ENCODE peak calls at places on chromosomes 16 and 17, in seven cellular contexts. U is activated CD8-positive, alpha-beta T cell treated with anti-CD3 and anti-CD28 coated beads for 36 hours; K is EH; Y is left ventricle myocardium superior; L is ovary; I is CD8-positive, alpha-beta memory T cell; P is progenitor cell of endocrine pancreas. Z is an unnamed sample.

GRCh38 chr17:80706454-80706853 is 161.8 kb downstream of the RPTOR start:
- DNase-seq in Y (no peak), U (no peak), P (no peak), K (peak; percentile 8), I (no peak), L (no peak), Z (no peak)

GRCh38 chr17:67628580-67629013 is 89.1 kb upstream of the NOL11 start:
- DNase-seq in U (peak; percentile 16), P (no peak), K (no peak), L (no peak), I (no peak), Y (peak; percentile 47), Z (no peak)

GRCh38 chr17:45341389-45342158 is 24.8 kb upstream of the MAP3K14 start:
- DNase-seq in P (peak; percentile 10), L (no peak), Y (peak; percentile 86), K (peak; percentile 99), U (no peak), I (no peak), Z (no peak)

GRCh38 chr17:15479697-15480096 is 12.3 kb upstream of the CDRT4 start:
- DNase-seq in K (peak; percentile 62), L (no peak), I (no peak), U (no peak), Y (no peak), P (no peak), Z (no peak)

GRCh38 chr17:77995146-77995852 is 36.8 kb downstream of the TNRC6C start:
- DNase-seq in Y (peak; percentile 82), L (no peak), P (no peak), U (peak; percentile 42), I (no peak), K (no peak), Z (no peak)

GRCh38 chr17:33469911-33470310 is 176.8 kb upstream of the ASIC2 start:
- DNase-seq in L (peak; percentile 18), P (no peak), I (no peak), U (no peak), Y (no peak), K (peak; percentile 62), Z (no peak)

GRCh38 chr17:79671387-79671752 is 59.4 kb upstream of the ENPP7 start:
- DNase-seq in I (no peak), U (no peak), Y (no peak), L (no peak), K (no peak), P (no peak), Z (no peak)

GRCh38 chr17:67829331-67829730 is 4.0 kb downstream of the BPTF start:
- DNase-seq in Y (no peak), U (peak; percentile 80), P (no peak), K (no peak), I (no peak), L (no peak), Z (no peak)

GRCh38 chr17:19644493-19645210 is 3.9 kb upstream of the ALDH3A2 start:
- DNase-seq in Y (no peak), U (no peak), I (no peak), L (no peak), K (no peak), P (no peak), Z (no peak)

GRCh38 chr17:51120357-51120738 is 320 bp downstream of the SPAG9 start:
- DNase-seq in U (peak; percentile 56), K (no peak), P (no peak), L (no peak), Y (no peak), I (no peak), Z (no peak)

GRCh38 chr17:58351710-58352017 is 337 bp downstream of the SUPT4H1 start:
- DNase-seq in K (no peak), U (no peak), I (no peak), P (no peak), Y (no peak), L (no peak), Z (no peak)

GRCh38 chr17:32298721-32299578 is 33.3 kb downstream of the RHBDL3 start:
- DNase-seq in U (no peak), I (no peak), K (no peak), L (no peak), P (no peak), Y (no peak), Z (no peak)

GRCh38 chr16:88681084-88681680 is 5.1 kb downstream of the SNAI3 start:
- DNase-seq in P (no peak), I (peak; percentile 58), U (peak; percentile 73), Y (no peak), K (no peak), L (no peak), Z (no peak)

Z was measured in NCI-H1930.